ENCODE peak calls at places on chromosome 15, in four cellular contexts. One of them, this sample, is unnamed.

GRCh38 chr15:29132110-29132420 is 137.6 kb downstream of the NSMCE3 start:
- DNase-seq in adrenal gland: no peak
- DNase-seq in stomach: no peak
- DNase-seq in A549: no peak
- DNase-seq in this sample: no peak

GRCh38 chr15:72706266-72706665 is 20.3 kb downstream of the BBS4 start:
- DNase-seq in adrenal gland: no peak
- DNase-seq in stomach: no peak
- DNase-seq in A549: peak
- DNase-seq in this sample: no peak

GRCh38 chr15:52552303-52552702 is 16.5 kb downstream of the ARPP19 start:
- DNase-seq in adrenal gland: no peak
- DNase-seq in stomach: no peak
- DNase-seq in A549: no peak
- DNase-seq in this sample: no peak

GRCh38 chr15:89367485-89368451 is 33.1 kb upstream of the POLG start:
- DNase-seq in adrenal gland: peak
- DNase-seq in stomach: no peak
- DNase-seq in A549: peak
- DNase-seq in this sample: no peak

GRCh38 chr15:41775651-41776050 is 1.4 kb downstream of the MAPKBP1 start:
- DNase-seq in adrenal gland: no peak
- DNase-seq in stomach: no peak
- DNase-seq in A549: no peak
- DNase-seq in this sample: no peak

GRCh38 chr15:92020765-92021164 is 167.3 kb downstream of the SLCO3A1 start:
- DNase-seq in adrenal gland: no peak
- DNase-seq in stomach: no peak
- DNase-seq in A549: no peak
- DNase-seq in this sample: no peak

GRCh38 chr15:67207555-67208182 is 46.8 kb downstream of the AAGAB start:
- DNase-seq in adrenal gland: no peak
- DNase-seq in stomach: no peak
- DNase-seq in A549: no peak
- DNase-seq in this sample: no peak

GRCh38 chr15:28885630-28886430 is at the start of gene APBA2:
- DNase-seq in adrenal gland: peak
- DNase-seq in stomach: no peak
- DNase-seq in A549: peak
- DNase-seq in this sample: no peak

GRCh38 chr15:72722071-72722696 is 36.2 kb downstream of the BBS4 start:
- DNase-seq in adrenal gland: peak
- DNase-seq in stomach: peak
- DNase-seq in A549: peak
- DNase-seq in this sample: no peak

GRCh38 chr15:81747477-81747876 is 298.3 kb downstream of the MEX3B start:
- DNase-seq in adrenal gland: no peak
- DNase-seq in stomach: no peak
- DNase-seq in A549: no peak
- DNase-seq in this sample: no peak

GRCh38 chr15:52257734-52258062 is 37.9 kb downstream of the MYO5C start:
- DNase-seq in adrenal gland: peak
- DNase-seq in stomach: no peak
- DNase-seq in A549: no peak
- DNase-seq in this sample: no peak

GRCh38 chr15:82928711-82929110 is 23.8 kb downstream of the HOMER2 start:
- DNase-seq in adrenal gland: no peak
- DNase-seq in stomach: peak
- DNase-seq in A549: no peak
- DNase-seq in this sample: no peak

GRCh38 chr15:82919231-82919886 is 33.2 kb downstream of the HOMER2 start:
- DNase-seq in adrenal gland: peak
- DNase-seq in stomach: peak
- DNase-seq in A549: peak
- DNase-seq in this sample: no peak

GRCh38 chr15:82922737-82923136 is 29.8 kb downstream of the HOMER2 start:
- DNase-seq in adrenal gland: no peak
- DNase-seq in stomach: peak
- DNase-seq in A549: no peak
- DNase-seq in this sample: no peak

GRCh38 chr15:82921242-82921641 is 31.3 kb downstream of the HOMER2 start:
- DNase-seq in adrenal gland: peak
- DNase-seq in stomach: peak
- DNase-seq in A549: no peak
- DNase-seq in this sample: no peak

DNA sequence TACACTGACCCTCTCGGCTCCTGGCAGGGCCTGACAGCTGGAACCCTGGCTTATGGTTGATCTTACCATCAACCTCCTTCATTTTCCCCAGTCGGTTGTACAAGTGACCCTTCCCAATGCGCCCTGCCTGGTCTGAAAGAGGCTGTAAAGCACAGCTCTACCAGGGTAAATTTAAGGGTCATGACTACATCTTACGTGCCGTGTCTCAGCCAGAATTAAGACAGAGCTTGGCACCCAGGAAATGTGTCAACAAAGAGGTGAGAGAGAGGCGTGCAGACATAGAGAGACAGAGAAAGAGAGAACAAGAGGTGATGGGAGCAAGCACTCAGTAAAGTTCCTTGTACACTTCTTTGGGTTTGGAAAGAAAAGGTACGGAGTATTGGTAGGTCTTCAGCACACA is 28.8 kb downstream of the HOMER2 start:
- DNase-seq in adrenal gland: no peak
- DNase-seq in stomach: peak
- DNase-seq in A549: no peak
- DNase-seq in this sample: no peak
- H3K27ac ChIP-seq in adrenal gland: no peak
- H3K27ac ChIP-seq in stomach: peak
- H3K27ac ChIP-seq in A549: no peak
- H3K27ac ChIP-seq in this sample: no peak

DNA sequence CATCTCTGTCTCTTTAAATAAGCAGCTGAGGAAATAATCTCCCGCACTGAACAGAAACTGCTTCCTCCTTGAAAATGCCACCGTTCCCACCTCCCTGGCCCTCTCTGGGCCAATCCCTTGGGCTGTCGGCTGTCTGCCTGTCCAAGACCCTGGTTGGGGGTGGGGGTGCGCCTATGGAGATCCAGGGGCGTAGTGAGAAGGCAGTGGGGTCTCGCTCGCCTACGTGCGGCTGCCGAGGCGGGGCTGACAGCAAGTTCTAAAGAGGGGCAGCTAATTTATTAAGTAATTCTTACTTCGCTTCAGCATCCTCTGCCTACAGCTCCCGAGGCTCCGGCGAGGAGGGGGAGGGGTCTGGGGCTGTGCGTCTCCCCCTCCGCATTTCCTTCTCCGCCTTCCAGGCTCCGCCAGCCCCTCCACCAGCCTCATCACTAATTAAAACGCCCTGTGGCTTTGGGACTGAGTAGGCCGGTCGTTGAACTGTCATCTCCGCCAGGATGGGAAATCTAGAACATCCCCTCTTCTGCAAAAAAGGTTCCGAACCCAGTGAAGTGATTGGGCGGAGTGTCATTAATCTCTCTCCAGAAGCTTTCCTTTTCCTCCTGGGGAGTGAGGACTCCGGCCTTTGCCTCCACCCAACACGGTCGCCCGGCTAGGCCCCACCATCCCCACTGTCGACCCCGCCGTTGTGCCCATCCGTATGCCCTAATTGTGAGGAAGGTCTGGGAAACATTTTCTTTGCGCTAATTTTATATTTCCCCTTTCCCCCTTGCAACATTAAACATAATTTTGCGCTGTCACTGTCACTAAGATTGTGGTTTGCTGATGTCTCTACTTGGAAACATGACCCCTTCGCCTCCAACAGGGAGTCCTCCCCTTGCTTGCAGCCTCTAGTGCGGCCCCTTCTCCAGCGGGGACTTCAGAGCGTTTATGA is 16.9 kb downstream of the NR2F2 start:
- DNase-seq in adrenal gland: peak
- DNase-seq in stomach: no peak
- DNase-seq in A549: no peak
- DNase-seq in this sample: peak
- H3K4me3 ChIP-seq in adrenal gland: peak
- H3K4me3 ChIP-seq in stomach: peak
- H3K4me3 ChIP-seq in A549: no peak
- H3K4me3 ChIP-seq in this sample: peak

GRCh38 chr15:60551781-60552161 is 72.8 kb upstream of the ICE2 start:
- DNase-seq in adrenal gland: no peak
- DNase-seq in stomach: no peak
- DNase-seq in A549: peak
- DNase-seq in this sample: no peak
- TF ChIP-seq CTCF in adrenal gland: no peak
- TF ChIP-seq CTCF in stomach: no peak
- TF ChIP-seq CTCF in A549: peak
- TF ChIP-seq CTCF in this sample: no peak

GRCh38 chr15:32833323-32833944 is 115.6 kb downstream of the GREM1 start:
- DNase-seq in adrenal gland: no peak
- DNase-seq in stomach: no peak
- DNase-seq in A549: no peak
- DNase-seq in this sample: no peak
- H3K27ac ChIP-seq in adrenal gland: no peak
- H3K27ac ChIP-seq in stomach: no peak
- H3K27ac ChIP-seq in A549: peak
- H3K27ac ChIP-seq in this sample: no peak

DNA sequence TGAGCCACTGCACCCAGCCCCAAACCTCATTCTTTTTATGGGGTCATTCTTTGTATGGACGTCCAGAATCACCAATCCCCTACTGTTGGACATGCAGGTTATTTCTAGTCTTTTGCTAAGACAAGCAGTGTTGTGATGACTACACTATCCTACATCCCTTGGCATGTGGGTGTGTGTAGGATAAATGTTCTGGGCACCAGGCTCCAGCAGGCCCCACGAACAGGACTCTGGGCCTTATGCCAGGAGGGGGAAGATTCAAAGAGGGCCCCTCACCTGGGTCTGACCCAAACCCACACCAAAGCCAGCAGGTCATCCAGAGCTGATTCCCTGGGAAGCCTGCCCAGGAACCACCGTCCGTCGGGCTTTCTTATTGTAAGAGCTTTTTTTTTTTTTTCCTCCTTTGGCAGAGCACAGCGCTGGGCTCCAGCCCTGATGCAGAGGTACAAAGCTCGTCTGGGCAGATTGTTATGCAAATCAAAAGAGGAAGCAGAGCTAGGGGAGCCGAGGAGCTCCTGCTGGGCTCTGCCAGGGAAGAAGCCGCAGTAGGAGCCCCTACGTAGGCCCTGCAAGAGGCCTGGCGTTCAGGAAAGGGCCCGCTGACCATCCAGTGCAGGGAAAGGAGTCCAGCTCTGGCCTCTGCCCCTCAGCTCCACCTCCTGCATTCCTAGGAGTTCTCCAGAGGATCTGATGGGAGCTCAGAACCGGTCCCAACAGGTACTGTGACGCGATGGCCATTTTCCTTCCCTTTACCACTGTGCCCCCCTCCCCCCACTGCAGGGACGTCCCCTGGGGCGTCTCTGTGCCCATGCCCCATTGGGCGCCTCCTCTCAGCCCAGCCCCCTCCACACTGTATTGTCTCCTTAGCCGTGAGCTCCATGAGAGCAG is 29.0 kb upstream of the FURIN start:
- DNase-seq in adrenal gland: no peak
- DNase-seq in stomach: peak
- DNase-seq in A549: no peak
- DNase-seq in this sample: no peak
- H3K4me3 ChIP-seq in adrenal gland: no peak
- H3K4me3 ChIP-seq in stomach: peak
- H3K4me3 ChIP-seq in A549: no peak
- H3K4me3 ChIP-seq in this sample: no peak